ENCODE peak calls at places on chromosome 13, in five cellular contexts. X is kidney epithelial cell; Z is stimulated activated CD4-positive, alpha-beta T cell treated with anti-CD3 and anti-CD28 coated beads, Interleukin-4, amount 100 ng/mL, for 48 hours; O is BJ; I is spleen. V is an unnamed sample.

GRCh38 chr13:109728061-109728460 is 58.3 kb downstream of the IRS2 start:
- DNase-seq in X (no peak), Z (no peak), O (no peak), I (no peak), V (no peak)

GRCh38 chr13:43742911-43743310 is 43.9 kb downstream of the ENOX1 start:
- DNase-seq in X (no peak), Z (no peak), O (no peak), I (no peak), V (no peak)

GRCh38 chr13:44174769-44175425 is 198.7 kb upstream of the SERP2 start:
- DNase-seq in X (no peak), Z (no peak), O (no peak), I (no peak), V (no peak)

GRCh38 chr13:82797876-82798275 is 1084.4 kb downstream of the SLITRK1 start:
- DNase-seq in X (no peak), Z (no peak), O (no peak), I (no peak), V (no peak)

GRCh38 chr13:38494445-38494844 is 144.8 kb downstream of the UFM1 start:
- DNase-seq in X (no peak), Z (no peak), O (no peak), I (no peak), V (no peak)

GRCh38 chr13:27820524-27821482 is 28.5 kb downstream of the GSX1 start:
- DNase-seq in X (no peak), Z (no peak), O (no peak), I (no peak), V (no peak)

GRCh38 chr13:34078334-34078999 is 260.5 kb downstream of the RFC3 start:
- DNase-seq in X (no peak), Z (no peak), O (no peak), I (no peak), V (no peak)

GRCh38 chr13:110450016-110450900 is 111.3 kb downstream of the RAB20 start:
- DNase-seq in X (no peak), Z (no peak), O (no peak), I (peak), V (no peak)

GRCh38 chr13:60260440-60260839 is 96.7 kb upstream of the DIAPH3 start:
- DNase-seq in X (no peak), Z (no peak), O (no peak), I (no peak), V (no peak)

GRCh38 chr13:93336733-93337132 is 110.1 kb downstream of the GPC6 start:
- DNase-seq in X (no peak), Z (no peak), O (no peak), I (no peak), V (no peak)

GRCh38 chr13:106919093-106919492 is 351.2 kb upstream of the ARGLU1 start:
- DNase-seq in X (no peak), Z (no peak), O (no peak), I (no peak), V (no peak)

GRCh38 chr13:24199016-24199415 is 38.5 kb downstream of the SPATA13 start:
- DNase-seq in X (no peak), Z (no peak), O (no peak), I (no peak), V (no peak)

GRCh38 chr13:51107996-51108395 is 3.1 kb downstream of the C13orf42 start:
- DNase-seq in X (no peak), Z (no peak), O (no peak), I (no peak), V (no peak)

GRCh38 chr13:66200555-66200954 is 1029.6 kb downstream of the PCDH9 start:
- DNase-seq in X (no peak), Z (no peak), O (no peak), I (no peak), V (no peak)

GRCh38 chr13:44051923-44052322 is 172.2 kb downstream of the LACC1 start:
- DNase-seq in X (no peak), Z (no peak), O (no peak), I (no peak), V (no peak)

V was measured in activated CD8-positive, alpha-beta T cell treated with anti-CD3 and anti-CD28 coated beads for 36 hours.